ENCODE peak calls at places on chromosomes 3 and 15, in seven cellular contexts. A is activated T-cell treated with anti-CD3 and anti-CD28 coated beads for 4 hours; O is natural killer cell; T is activated CD4-positive, alpha-beta T cell treated with anti-CD3 and anti-CD28 coated beads, Interleukin-2, amount 10 ng/mL, durations not matched to agents 7 days and 5 days; F is WTC11; D is AG08396; R is ELF-1. C is an unnamed sample.
A peak's percentile ranks its signal among the peaks of the same experiment; 100 is the strongest.

GRCh38 chr3:15280853-15281532 is 51.4 kb downstream of the SH3BP5 start:
- DNase-seq in A (no peak), O (no peak), T (no peak), F (no peak), D (no peak), R (no peak), C (no peak)

GRCh38 chr3:38588995-38589937 is 60.2 kb downstream of the SCN5A start:
- DNase-seq in A (no peak), O (peak; percentile 2), T (peak; percentile 1), F (no peak), D (no peak), R (no peak), C (no peak)

GRCh38 chr15:32818758-32819405 is 101.1 kb downstream of the GREM1 start:
- DNase-seq in A (no peak), O (no peak), T (no peak), F (no peak), D (no peak), R (no peak), C (peak; percentile 63)

GRCh38 chr15:39135989-39136388 is 444.9 kb upstream of the THBS1 start:
- DNase-seq in A (no peak), O (no peak), T (no peak), F (no peak), D (peak; percentile 45), R (no peak), C (peak; percentile 77)

GRCh38 chr3:159632847-159633246 is 355.8 kb upstream of the IL12A start:
- DNase-seq in A (no peak), O (no peak), T (no peak), F (no peak), D (no peak), R (no peak), C (no peak)

GRCh38 chr3:4939276-4939675 is 40.0 kb upstream of the BHLHE40 start:
- DNase-seq in A (no peak), O (no peak), T (no peak), F (no peak), D (no peak), R (no peak), C (no peak)

GRCh38 chr15:68558318-68559305 is 20.2 kb upstream of the CORO2B start:
- DNase-seq in A (no peak), O (peak; percentile 8), T (no peak), F (peak; percentile 35), D (no peak), R (no peak), C (no peak)

GRCh38 chr3:184160456-184160855 is 5.3 kb downstream of the DVL3 start:
- DNase-seq in A (no peak), O (no peak), T (no peak), F (no peak), D (peak; percentile 55), R (no peak), C (no peak)

GRCh38 chr3:49869525-49870126 is at the start of gene CAMKV:
- DNase-seq in A (no peak), O (no peak), T (peak; percentile 43), F (peak; percentile 77), D (peak; percentile 26), R (peak; percentile 66), C (no peak)

GRCh38 chr15:40250771-40251454 is 12.1 kb downstream of the PAK6 start:
- DNase-seq in A (no peak), O (no peak), T (no peak), F (peak; percentile 7), D (no peak), R (no peak), C (no peak)

GRCh38 chr15:86444527-86444926 is 364.9 kb downstream of the AGBL1 start:
- DNase-seq in A (no peak), O (no peak), T (no peak), F (peak; percentile 36), D (no peak), R (peak; percentile 23), C (no peak)

GRCh38 chr3:177935008-177935407 is 601.2 kb upstream of the KCNMB2 start:
- DNase-seq in A (no peak), O (no peak), T (no peak), F (no peak), D (no peak), R (peak; percentile 6), C (no peak)

C was measured in AG04450.